ENCODE peak calls at places on chromosomes 7 and 10, in six cellular contexts. One of them, this sample, is unnamed.

GRCh38 chr10:101346177-101346576 is 7.8 kb upstream of the BTRC start:
- DNase-seq in T-helper 9 cell: no peak
- DNase-seq in DMS 273 treated with DMSO at 0.1 percent for 48 hours: no peak
- DNase-seq in NCI-H1105: no peak
- DNase-seq in central memory CD8-positive, alpha-beta T cell: no peak
- DNase-seq in HT1080: no peak
- DNase-seq in this sample: no peak

GRCh38 chr7:102055181-102055976 is 231.3 kb upstream of the SH2B2 start:
- DNase-seq in T-helper 9 cell: no peak
- DNase-seq in DMS 273 treated with DMSO at 0.1 percent for 48 hours: no peak
- DNase-seq in NCI-H1105: no peak
- DNase-seq in central memory CD8-positive, alpha-beta T cell: no peak
- DNase-seq in HT1080: no peak
- DNase-seq in this sample: no peak

GRCh38 chr10:124366825-124367224 is 51.9 kb downstream of the OAT start:
- DNase-seq in T-helper 9 cell: no peak
- DNase-seq in DMS 273 treated with DMSO at 0.1 percent for 48 hours: no peak
- DNase-seq in NCI-H1105: no peak
- DNase-seq in central memory CD8-positive, alpha-beta T cell: no peak
- DNase-seq in HT1080: no peak
- DNase-seq in this sample: no peak

GRCh38 chr10:45453639-45454250 is 79.7 kb downstream of the ALOX5 start:
- DNase-seq in T-helper 9 cell: no peak
- DNase-seq in DMS 273 treated with DMSO at 0.1 percent for 48 hours: no peak
- DNase-seq in NCI-H1105: no peak
- DNase-seq in central memory CD8-positive, alpha-beta T cell: no peak
- DNase-seq in HT1080: no peak
- DNase-seq in this sample: no peak

GRCh38 chr10:47372726-47373125 is 11.4 kb downstream of the ZNF488 start:
- DNase-seq in T-helper 9 cell: no peak
- DNase-seq in DMS 273 treated with DMSO at 0.1 percent for 48 hours: no peak
- DNase-seq in NCI-H1105: no peak
- DNase-seq in central memory CD8-positive, alpha-beta T cell: no peak
- DNase-seq in HT1080: no peak
- DNase-seq in this sample: no peak

GRCh38 chr7:50658696-50659095 is 93.5 kb upstream of the DDC start:
- DNase-seq in T-helper 9 cell: no peak
- DNase-seq in DMS 273 treated with DMSO at 0.1 percent for 48 hours: no peak
- DNase-seq in NCI-H1105: no peak
- DNase-seq in central memory CD8-positive, alpha-beta T cell: no peak
- DNase-seq in HT1080: no peak
- DNase-seq in this sample: no peak

GRCh38 chr7:128914566-128915151 is 4.2 kb upstream of the KCP start:
- DNase-seq in T-helper 9 cell: no peak
- DNase-seq in DMS 273 treated with DMSO at 0.1 percent for 48 hours: no peak
- DNase-seq in NCI-H1105: no peak
- DNase-seq in central memory CD8-positive, alpha-beta T cell: no peak
- DNase-seq in HT1080: no peak
- DNase-seq in this sample: no peak

GRCh38 chr7:28973591-28973990 is 15.5 kb upstream of the TRIL start:
- DNase-seq in T-helper 9 cell: no peak
- DNase-seq in DMS 273 treated with DMSO at 0.1 percent for 48 hours: peak; percentile 81
- DNase-seq in NCI-H1105: no peak
- DNase-seq in central memory CD8-positive, alpha-beta T cell: no peak
- DNase-seq in HT1080: no peak
- DNase-seq in this sample: peak; percentile 62

GRCh38 chr10:100934084-100934659 is 21.4 kb downstream of the SLF2 start:
- DNase-seq in T-helper 9 cell: no peak
- DNase-seq in DMS 273 treated with DMSO at 0.1 percent for 48 hours: no peak
- DNase-seq in NCI-H1105: no peak
- DNase-seq in central memory CD8-positive, alpha-beta T cell: no peak
- DNase-seq in HT1080: peak; percentile 11
- DNase-seq in this sample: no peak

GRCh38 chr7:90723233-90723632 is 127.1 kb downstream of the CDK14 start:
- DNase-seq in T-helper 9 cell: no peak
- DNase-seq in DMS 273 treated with DMSO at 0.1 percent for 48 hours: no peak
- DNase-seq in NCI-H1105: no peak
- DNase-seq in central memory CD8-positive, alpha-beta T cell: no peak
- DNase-seq in HT1080: no peak
- DNase-seq in this sample: no peak

GRCh38 chr10:103499881-103500280 is 6.4 kb downstream of the NEURL1 start:
- DNase-seq in T-helper 9 cell: no peak
- DNase-seq in DMS 273 treated with DMSO at 0.1 percent for 48 hours: no peak
- DNase-seq in NCI-H1105: no peak
- DNase-seq in central memory CD8-positive, alpha-beta T cell: no peak
- DNase-seq in HT1080: no peak
- DNase-seq in this sample: no peak

GRCh38 chr10:116444527-116445142 is 17.0 kb downstream of the PNLIPRP3 start:
- DNase-seq in T-helper 9 cell: no peak
- DNase-seq in DMS 273 treated with DMSO at 0.1 percent for 48 hours: no peak
- DNase-seq in NCI-H1105: no peak
- DNase-seq in central memory CD8-positive, alpha-beta T cell: no peak
- DNase-seq in HT1080: peak; percentile 20
- DNase-seq in this sample: peak; percentile 7

GRCh38 chr10:13627459-13628310 is 40.9 kb downstream of the PRPF18 start:
- DNase-seq in T-helper 9 cell: no peak
- DNase-seq in DMS 273 treated with DMSO at 0.1 percent for 48 hours: no peak
- DNase-seq in NCI-H1105: no peak
- DNase-seq in central memory CD8-positive, alpha-beta T cell: no peak
- DNase-seq in HT1080: no peak
- DNase-seq in this sample: no peak

GRCh38 chr10:126277177-126277576 is 111.1 kb downstream of the ADAM12 start:
- DNase-seq in T-helper 9 cell: no peak
- DNase-seq in DMS 273 treated with DMSO at 0.1 percent for 48 hours: no peak
- DNase-seq in NCI-H1105: no peak
- DNase-seq in central memory CD8-positive, alpha-beta T cell: no peak
- DNase-seq in HT1080: no peak
- DNase-seq in this sample: no peak

GRCh38 chr7:133941496-133941895 is 185.6 kb upstream of the LRGUK start:
- DNase-seq in T-helper 9 cell: no peak
- DNase-seq in DMS 273 treated with DMSO at 0.1 percent for 48 hours: no peak
- DNase-seq in NCI-H1105: no peak
- DNase-seq in central memory CD8-positive, alpha-beta T cell: no peak
- DNase-seq in HT1080: no peak
- DNase-seq in this sample: no peak

GRCh38 chr10:130806426-130806825 is 505.1 kb downstream of the TCERG1L start:
- DNase-seq in T-helper 9 cell: no peak
- DNase-seq in DMS 273 treated with DMSO at 0.1 percent for 48 hours: no peak
- DNase-seq in NCI-H1105: no peak
- DNase-seq in central memory CD8-positive, alpha-beta T cell: no peak
- DNase-seq in HT1080: no peak
- DNase-seq in this sample: no peak

GRCh38 chr7:6530626-6531491 is 20.4 kb downstream of the GRID2IP start:
- DNase-seq in T-helper 9 cell: peak; percentile 36
- DNase-seq in DMS 273 treated with DMSO at 0.1 percent for 48 hours: no peak
- DNase-seq in NCI-H1105: peak; percentile 11
- DNase-seq in central memory CD8-positive, alpha-beta T cell: peak; percentile 21
- DNase-seq in HT1080: no peak
- DNase-seq in this sample: peak; percentile 25

GRCh38 chr10:73991846-73992245 is 6.1 kb upstream of the VCL start:
- DNase-seq in T-helper 9 cell: peak; percentile 64
- DNase-seq in DMS 273 treated with DMSO at 0.1 percent for 48 hours: no peak
- DNase-seq in NCI-H1105: no peak
- DNase-seq in central memory CD8-positive, alpha-beta T cell: peak; percentile 71
- DNase-seq in HT1080: no peak
- DNase-seq in this sample: no peak

GRCh38 chr10:65416094-65416493 is 1509.7 kb upstream of the LRRTM3 start:
- DNase-seq in T-helper 9 cell: no peak
- DNase-seq in DMS 273 treated with DMSO at 0.1 percent for 48 hours: no peak
- DNase-seq in NCI-H1105: no peak
- DNase-seq in central memory CD8-positive, alpha-beta T cell: no peak
- DNase-seq in HT1080: peak; percentile 13
- DNase-seq in this sample: no peak

GRCh38 chr7:11716185-11716584 is 115.8 kb downstream of the THSD7A start:
- DNase-seq in T-helper 9 cell: no peak
- DNase-seq in DMS 273 treated with DMSO at 0.1 percent for 48 hours: no peak
- DNase-seq in NCI-H1105: peak; percentile 89
- DNase-seq in central memory CD8-positive, alpha-beta T cell: no peak
- DNase-seq in HT1080: peak; percentile 82
- DNase-seq in this sample: no peak

GRCh38 chr10:113735913-113736312 is 15.6 kb upstream of the PLEKHS1 start:
- DNase-seq in T-helper 9 cell: no peak
- DNase-seq in DMS 273 treated with DMSO at 0.1 percent for 48 hours: no peak
- DNase-seq in NCI-H1105: peak; percentile 27
- DNase-seq in central memory CD8-positive, alpha-beta T cell: no peak
- DNase-seq in HT1080: no peak
- DNase-seq in this sample: no peak

GRCh38 chr10:69345402-69345801 is 67.1 kb downstream of the HK1 start:
- DNase-seq in T-helper 9 cell: no peak
- DNase-seq in DMS 273 treated with DMSO at 0.1 percent for 48 hours: no peak
- DNase-seq in NCI-H1105: peak; percentile 82
- DNase-seq in central memory CD8-positive, alpha-beta T cell: no peak
- DNase-seq in HT1080: no peak
- DNase-seq in this sample: peak; percentile 84

GRCh38 chr10:55351431-55351830 is 550.4 kb upstream of the PCDH15 start:
- DNase-seq in T-helper 9 cell: no peak
- DNase-seq in DMS 273 treated with DMSO at 0.1 percent for 48 hours: no peak
- DNase-seq in NCI-H1105: no peak
- DNase-seq in central memory CD8-positive, alpha-beta T cell: no peak
- DNase-seq in HT1080: no peak
- DNase-seq in this sample: no peak

GRCh38 chr7:134778941-134779740 is at the start of gene CALD1:
- DNase-seq in T-helper 9 cell: no peak
- DNase-seq in DMS 273 treated with DMSO at 0.1 percent for 48 hours: no peak
- DNase-seq in NCI-H1105: no peak
- DNase-seq in central memory CD8-positive, alpha-beta T cell: no peak
- DNase-seq in HT1080: peak; percentile 100
- DNase-seq in this sample: no peak

GRCh38 chr10:126235091-126235978 is 152.9 kb downstream of the ADAM12 start:
- DNase-seq in T-helper 9 cell: no peak
- DNase-seq in DMS 273 treated with DMSO at 0.1 percent for 48 hours: no peak
- DNase-seq in NCI-H1105: no peak
- DNase-seq in central memory CD8-positive, alpha-beta T cell: no peak
- DNase-seq in HT1080: peak; percentile 38
- DNase-seq in this sample: no peak

GRCh38 chr7:35695628-35695888 is 623 bp upstream of the HERPUD2 start:
- DNase-seq in T-helper 9 cell: no peak
- DNase-seq in DMS 273 treated with DMSO at 0.1 percent for 48 hours: no peak
- DNase-seq in NCI-H1105: no peak
- DNase-seq in central memory CD8-positive, alpha-beta T cell: no peak
- DNase-seq in HT1080: peak; percentile 38
- DNase-seq in this sample: no peak

GRCh38 chr10:58157076-58157766 is 110.5 kb downstream of the IPMK start:
- DNase-seq in T-helper 9 cell: no peak
- DNase-seq in DMS 273 treated with DMSO at 0.1 percent for 48 hours: no peak
- DNase-seq in NCI-H1105: no peak
- DNase-seq in central memory CD8-positive, alpha-beta T cell: no peak
- DNase-seq in HT1080: peak; percentile 96
- DNase-seq in this sample: no peak

GRCh38 chr7:101137651-101138148 is 10.8 kb downstream of the SERPINE1 start:
- DNase-seq in T-helper 9 cell: no peak
- DNase-seq in DMS 273 treated with DMSO at 0.1 percent for 48 hours: no peak
- DNase-seq in NCI-H1105: no peak
- DNase-seq in central memory CD8-positive, alpha-beta T cell: no peak
- DNase-seq in HT1080: no peak
- DNase-seq in this sample: no peak

GRCh38 chr7:70598976-70599375 is 533.0 kb upstream of the GALNT17 start:
- DNase-seq in T-helper 9 cell: no peak
- DNase-seq in DMS 273 treated with DMSO at 0.1 percent for 48 hours: no peak
- DNase-seq in NCI-H1105: peak; percentile 83
- DNase-seq in central memory CD8-positive, alpha-beta T cell: no peak
- DNase-seq in HT1080: peak; percentile 69
- DNase-seq in this sample: peak; percentile 64

This sample was measured in NCI-H2171 treated with DMSO at 0.1 percent for 48 hours.